ENCODE peak calls at places on chromosomes 3 and 15, in five cellular contexts. One of them, this sample, is unnamed.

GRCh38 chr15:75831806-75832102 is 11.5 kb upstream of the UBE2Q2 start:
- DNase-seq in SIG-M5: no peak
- DNase-seq in mucosa of gallbladder: no peak
- DNase-seq in progenitor cell of endocrine pancreas: no peak
- DNase-seq in GM19239: no peak
- DNase-seq in this sample: no peak

GRCh38 chr3:10941972-10942371 is 50.6 kb upstream of the SLC6A1 start:
- DNase-seq in SIG-M5: no peak
- DNase-seq in mucosa of gallbladder: no peak
- DNase-seq in progenitor cell of endocrine pancreas: no peak
- DNase-seq in GM19239: no peak
- DNase-seq in this sample: no peak

GRCh38 chr3:10223676-10224639 is 24.3 kb upstream of the TATDN2 start:
- DNase-seq in SIG-M5: no peak
- DNase-seq in GM19239: peak
- DNase-seq in mucosa of gallbladder: no peak
- DNase-seq in progenitor cell of endocrine pancreas: no peak
- DNase-seq in this sample: no peak

GRCh38 chr3:46849686-46850467 is 13.4 kb downstream of the MYL3 start:
- DNase-seq in mucosa of gallbladder: no peak
- DNase-seq in GM19239: no peak
- DNase-seq in progenitor cell of endocrine pancreas: no peak
- DNase-seq in SIG-M5: no peak
- DNase-seq in this sample: no peak

GRCh38 chr15:95687056-95687455 is 643.4 kb upstream of the NR2F2 start:
- DNase-seq in mucosa of gallbladder: no peak
- DNase-seq in SIG-M5: no peak
- DNase-seq in GM19239: no peak
- DNase-seq in progenitor cell of endocrine pancreas: no peak
- DNase-seq in this sample: no peak

GRCh38 chr3:175270199-175270837 is 411.2 kb downstream of the NAALADL2 start:
- DNase-seq in mucosa of gallbladder: no peak
- DNase-seq in GM19239: no peak
- DNase-seq in progenitor cell of endocrine pancreas: no peak
- DNase-seq in SIG-M5: no peak
- DNase-seq in this sample: no peak

GRCh38 chr3:158094917-158095301 is 11.3 kb downstream of the SHOX2 start:
- DNase-seq in progenitor cell of endocrine pancreas: no peak
- DNase-seq in mucosa of gallbladder: no peak
- DNase-seq in SIG-M5: no peak
- DNase-seq in GM19239: no peak
- DNase-seq in this sample: no peak

GRCh38 chr15:36067483-36068274 is 511.7 kb upstream of the CDIN1 start:
- DNase-seq in GM19239: no peak
- DNase-seq in SIG-M5: no peak
- DNase-seq in progenitor cell of endocrine pancreas: no peak
- DNase-seq in mucosa of gallbladder: no peak
- DNase-seq in this sample: no peak

GRCh38 chr3:46933261-46933660 is 43.3 kb downstream of the CCDC12 start:
- DNase-seq in mucosa of gallbladder: no peak
- DNase-seq in SIG-M5: no peak
- DNase-seq in progenitor cell of endocrine pancreas: no peak
- DNase-seq in GM19239: no peak
- DNase-seq in this sample: no peak

GRCh38 chr3:4656059-4656458 is 162.9 kb downstream of the ITPR1 start:
- DNase-seq in mucosa of gallbladder: peak
- DNase-seq in SIG-M5: no peak
- DNase-seq in progenitor cell of endocrine pancreas: peak
- DNase-seq in GM19239: no peak
- DNase-seq in this sample: no peak

GRCh38 chr3:70556056-70556455 is 243.6 kb upstream of the MDFIC2 start:
- DNase-seq in progenitor cell of endocrine pancreas: no peak
- DNase-seq in GM19239: no peak
- DNase-seq in mucosa of gallbladder: no peak
- DNase-seq in SIG-M5: no peak
- DNase-seq in this sample: no peak

GRCh38 chr3:136146981-136147729 is 49.0 kb downstream of the MSL2 start:
- DNase-seq in progenitor cell of endocrine pancreas: no peak
- DNase-seq in SIG-M5: no peak
- DNase-seq in mucosa of gallbladder: no peak
- DNase-seq in GM19239: no peak
- DNase-seq in this sample: no peak

GRCh38 chr15:37898385-37898784 is 36.1 kb upstream of the TMCO5A start:
- DNase-seq in SIG-M5: no peak
- DNase-seq in GM19239: no peak
- DNase-seq in progenitor cell of endocrine pancreas: no peak
- DNase-seq in mucosa of gallbladder: no peak
- DNase-seq in this sample: no peak

GRCh38 chr3:160804762-160805161 is 48.7 kb downstream of the PPM1L start:
- DNase-seq in SIG-M5: no peak
- DNase-seq in mucosa of gallbladder: peak
- DNase-seq in progenitor cell of endocrine pancreas: no peak
- DNase-seq in GM19239: no peak
- DNase-seq in this sample: no peak

GRCh38 chr3:156341831-156342416 is 213.0 kb downstream of the SSR3 start:
- DNase-seq in progenitor cell of endocrine pancreas: no peak
- DNase-seq in SIG-M5: no peak
- DNase-seq in GM19239: peak
- DNase-seq in mucosa of gallbladder: no peak
- DNase-seq in this sample: no peak

GRCh38 chr15:49464513-49464912 is 41.5 kb downstream of the FGF7 start:
- DNase-seq in progenitor cell of endocrine pancreas: no peak
- DNase-seq in mucosa of gallbladder: no peak
- DNase-seq in SIG-M5: no peak
- DNase-seq in GM19239: no peak
- DNase-seq in this sample: no peak

GRCh38 chr3:40971191-40972168 is 227.8 kb upstream of the CTNNB1 start:
- DNase-seq in mucosa of gallbladder: peak
- DNase-seq in SIG-M5: peak
- DNase-seq in progenitor cell of endocrine pancreas: no peak
- DNase-seq in GM19239: peak
- DNase-seq in this sample: no peak

GRCh38 chr3:68207327-68207726 is 552.9 kb upstream of the SUCLG2 start:
- DNase-seq in progenitor cell of endocrine pancreas: no peak
- DNase-seq in mucosa of gallbladder: no peak
- DNase-seq in GM19239: no peak
- DNase-seq in SIG-M5: no peak
- DNase-seq in this sample: no peak

GRCh38 chr3:24725514-24726255 is 231.0 kb upstream of the THRB start:
- DNase-seq in GM19239: no peak
- DNase-seq in progenitor cell of endocrine pancreas: no peak
- DNase-seq in mucosa of gallbladder: no peak
- DNase-seq in SIG-M5: no peak
- DNase-seq in this sample: no peak

GRCh38 chr15:78243491-78243941 is 9.2 kb upstream of the ACSBG1 start:
- DNase-seq in SIG-M5: no peak
- DNase-seq in mucosa of gallbladder: peak
- DNase-seq in progenitor cell of endocrine pancreas: no peak
- DNase-seq in GM19239: no peak
- DNase-seq in this sample: no peak

GRCh38 chr3:118108176-118108575 is 926.5 kb downstream of the IGSF11 start:
- DNase-seq in GM19239: no peak
- DNase-seq in mucosa of gallbladder: no peak
- DNase-seq in SIG-M5: no peak
- DNase-seq in progenitor cell of endocrine pancreas: no peak
- DNase-seq in this sample: no peak

GRCh38 chr3:63625161-63625560 is 27.3 kb upstream of the SNTN start:
- DNase-seq in SIG-M5: no peak
- DNase-seq in GM19239: no peak
- DNase-seq in mucosa of gallbladder: no peak
- DNase-seq in progenitor cell of endocrine pancreas: no peak
- DNase-seq in this sample: no peak

GRCh38 chr3:58111513-58112184 is 99.1 kb downstream of the DNASE1L3 start:
- DNase-seq in SIG-M5: no peak
- DNase-seq in mucosa of gallbladder: peak
- DNase-seq in GM19239: peak
- DNase-seq in progenitor cell of endocrine pancreas: peak
- DNase-seq in this sample: no peak

This sample was measured in CMK.